ENCODE peak calls at places on chromosome 10, in four cellular contexts. F, V, K and E are unnamed samples. For H3K4me1, the result is how much of the 10 kb centered on the place peaks cover.

GRCh38 chr10:71840177-71840711 is 10.8 kb downstream of the PSAP start:
- DNase-seq in K (peak), F (peak), V (peak), E (peak)

GRCh38 chr10:100887761-100888296 is 24.9 kb upstream of the SLF2 start:
- DNase-seq in K (no peak), F (no peak), V (no peak), E (no peak)

GRCh38 chr10:6074489-6075301 is 12.5 kb upstream of the IL2RA start:
- DNase-seq in V (no peak), K (no peak), F (no peak), E (no peak)

GRCh38 chr10:95728535-95728934 is 27.4 kb upstream of the ENTPD1 start:
- DNase-seq in K (no peak), V (no peak), F (no peak), E (no peak)

GRCh38 chr10:45008524-45009161 is 7.9 kb downstream of the ZNF22 start:
- DNase-seq in V (no peak), F (peak), K (no peak), E (peak)

GRCh38 chr10:54985732-54986131 is 184.7 kb upstream of the PCDH15 start:
- DNase-seq in F (peak), K (no peak), V (no peak), E (no peak)

GRCh38 chr10:12194752-12195271 is 879 bp downstream of the NUDT5 start:
- DNase-seq in K (peak), V (peak), F (peak), E (no peak)

GRCh38 chr10:110759523-110759922 is 112.2 kb upstream of the PDCD4 start:
- DNase-seq in F (no peak), K (no peak), V (no peak), E (no peak)

GRCh38 chr10:57430376-57430775 is 837.3 kb downstream of the IPMK start:
- DNase-seq in F (no peak), V (no peak), K (no peak), E (no peak)

GRCh38 chr10:109996225-109996624 is 11.6 kb upstream of the ADD3 start:
- DNase-seq in K (no peak), V (no peak), F (no peak), E (no peak)

GRCh38 chr10:123270221-123270620 is 116.0 kb downstream of the BUB3 start:
- DNase-seq in F (no peak), K (no peak), V (no peak), E (no peak)

GRCh38 chr10:102384053-102384452 is 11.5 kb upstream of the NFKB2 start:
- DNase-seq in F (peak), V (no peak), K (no peak), E (peak)

GRCh38 chr10:112953075-112953501 is 3.0 kb downstream of the TCF7L2 start:
- DNase-seq in F (peak), K (peak), V (peak), E (no peak)

GRCh38 chr10:58477122-58477521 is 35.5 kb upstream of the BICC1 start:
- DNase-seq in V (peak), F (peak), K (peak), E (no peak)

GRCh38 chr10:70835895-70836294 is 20.1 kb downstream of the SGPL1 start:
- DNase-seq in V (no peak), K (no peak), F (no peak), E (no peak)

GRCh38 chr10:8402469-8403074 is 348.1 kb downstream of the GATA3 start:
- DNase-seq in V (no peak), F (no peak), K (no peak), E (no peak)

GRCh38 chr10:47031953-47032465 is 120.8 kb downstream of the PTPN20 start:
- DNase-seq in K (no peak), V (no peak), F (no peak), E (no peak)

GRCh38 chr10:11887381-11888227 is 64.4 kb downstream of the PROSER2 start:
- DNase-seq in K (no peak), V (no peak), F (no peak), E (no peak)

GRCh38 chr10:77925795-77926565 is 575 bp downstream of the DLG5 start:
- DNase-seq in K (peak), F (peak), V (peak), E (peak)

GRCh38 chr10:7795605-7796004 is 7.6 kb downstream of the ATP5F1C start:
- DNase-seq in K (no peak), V (no peak), F (no peak), E (peak)

GRCh38 chr10:126905776-126906703 is 812 bp downstream of the DOCK1 start:
- DNase-seq in K (peak), V (peak), F (peak), E (no peak)

GRCh38 chr10:83582407-83583095 is 556.8 kb upstream of the GHITM start:
- DNase-seq in F (no peak), K (no peak), V (no peak), E (no peak)

GRCh38 chr10:58456180-58456579 is 56.5 kb upstream of the BICC1 start:
- DNase-seq in K (no peak), V (no peak), F (no peak), E (no peak)

GRCh38 chr10:75058142-75058541 is 53.3 kb upstream of the SAMD8 start:
- DNase-seq in K (no peak), V (no peak), F (no peak), E (no peak)

GRCh38 chr10:104809288-104810090 is 168.4 kb downstream of the SORCS3 start:
- DNase-seq in F (no peak), V (no peak), K (no peak), E (no peak)

GRCh38 chr10:78193189-78193588 is 159.5 kb downstream of the RPS24 start:
- DNase-seq in F (no peak), K (no peak), V (no peak), E (no peak)

GRCh38 chr10:121947931-121948330 is 20.1 kb upstream of the ATE1 start:
- DNase-seq in V (no peak), K (no peak), F (no peak), E (no peak)

GRCh38 chr10:61411651-61412050 is 41.5 kb downstream of the TMEM26 start:
- DNase-seq in K (no peak), V (no peak), F (no peak), E (peak)

GRCh38 chr10:35130588-35131146 is 4.0 kb downstream of the CREM start:
- DNase-seq in F (no peak), V (no peak), K (no peak), E (no peak)

GRCh38 chr10:102580230-102580629 is 64.0 kb upstream of the TRIM8 start:
- DNase-seq in F (no peak), K (no peak), V (no peak), E (no peak)

GRCh38 chr10:95485445-95485844 is 75.7 kb downstream of the SORBS1 start:
- DNase-seq in F (no peak), V (no peak), K (no peak), E (no peak)

GRCh38 chr10:92567952-92568600 is 5.8 kb downstream of the IDE start:
- DNase-seq in F (peak), V (no peak), K (no peak), E (no peak)

GRCh38 chr10:4849555-4850242 is 23.7 kb downstream of the AKR1E2 start:
- DNase-seq in K (peak), V (peak), F (peak), E (peak)

GRCh38 chr10:113993489-113993932 is 50.2 kb upstream of the ADRB1 start:
- DNase-seq in K (peak), V (peak), F (no peak), E (no peak)

GRCh38 chr10:101818958-101819633 is 852 bp upstream of the OGA start:
- DNase-seq in K (no peak), V (no peak), F (peak), E (no peak)

GRCh38 chr10:132572545-132572937 is 35.0 kb downstream of the INPP5A start:
- DNase-seq in V (no peak), K (no peak), F (peak), E (no peak)
- H3K4me1 ChIP-seq in V (half or more), K (half or more), F (under half), E (under half)

GRCh38 chr10:68096913-68097509 is 12.3 kb upstream of the MYPN start:
- DNase-seq in K (no peak), F (peak), V (no peak), E (no peak)
- H3K4me1 ChIP-seq in K (under half), F (under half), V (under half), E (under half)

DNA sequence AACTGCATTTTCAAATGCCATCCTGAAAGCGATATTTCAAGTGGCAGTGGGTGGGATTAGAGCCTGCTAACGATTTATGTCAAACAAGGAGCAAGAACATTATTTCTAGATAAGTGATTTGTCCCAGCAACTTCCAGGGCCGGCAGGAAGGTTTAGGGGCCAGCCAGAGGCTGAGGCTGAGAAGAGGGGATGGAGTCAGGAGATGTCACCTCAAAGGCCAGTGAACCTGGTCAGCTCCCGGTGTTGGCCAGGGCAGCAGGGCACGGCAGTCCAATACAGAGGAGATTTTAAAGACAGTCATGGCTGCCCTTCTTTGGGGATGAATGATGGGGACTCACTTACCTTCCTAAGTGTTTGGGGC is 105.7 kb upstream of the PPIF start:
- DNase-seq in V (no peak), K (no peak), F (no peak), E (no peak)
- H3K4me1 ChIP-seq in V (half or more), K (half or more), F (half or more), E (under half)

GRCh38 chr10:15781381-15781960 is 61.7 kb upstream of the ITGA8 start:
- DNase-seq in F (no peak), K (no peak), V (no peak), E (no peak)

GRCh38 chr10:15784662-15785300 is 65.1 kb upstream of the ITGA8 start:
- DNase-seq in K (no peak), V (no peak), F (no peak), E (no peak)

GRCh38 chr10:15787426-15787825 is 67.7 kb upstream of the ITGA8 start:
- DNase-seq in F (no peak), K (no peak), V (no peak), E (no peak)

GRCh38 chr10:15782851-15783250 is 63.1 kb upstream of the ITGA8 start:
- DNase-seq in F (no peak), K (no peak), V (no peak), E (no peak)

DNA sequence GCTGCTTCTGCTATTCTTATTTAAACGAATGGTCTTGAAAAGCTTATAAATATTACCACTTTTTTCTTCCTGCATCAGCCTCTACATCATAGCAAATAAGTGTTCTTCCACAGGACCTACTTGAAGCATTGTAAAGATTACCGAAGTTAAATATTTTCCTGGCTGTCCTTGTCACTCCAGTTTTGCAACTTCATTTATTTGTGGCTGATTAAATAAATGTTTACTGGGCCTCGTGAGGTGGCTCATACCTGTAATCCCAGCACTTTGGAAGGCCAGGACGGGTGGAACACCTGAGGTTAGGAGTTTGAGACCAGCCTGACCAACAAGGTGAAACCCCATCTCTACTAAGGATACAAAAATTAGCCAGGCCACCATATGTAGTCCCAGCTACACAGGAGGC is 64.5 kb upstream of the ITGA8 start:
- DNase-seq in K (no peak), V (no peak), F (no peak), E (no peak)
- H3K4me1 ChIP-seq in K (under half), V (under half), F (under half), E (under half)

GRCh38 chr10:31031666-31032514 is at the start of gene ZNF438:
- DNase-seq in K (peak), V (peak), F (peak), E (peak)
- H3K4me1 ChIP-seq in K (under half), V (half or more), F (under half), E (under half)

DNA sequence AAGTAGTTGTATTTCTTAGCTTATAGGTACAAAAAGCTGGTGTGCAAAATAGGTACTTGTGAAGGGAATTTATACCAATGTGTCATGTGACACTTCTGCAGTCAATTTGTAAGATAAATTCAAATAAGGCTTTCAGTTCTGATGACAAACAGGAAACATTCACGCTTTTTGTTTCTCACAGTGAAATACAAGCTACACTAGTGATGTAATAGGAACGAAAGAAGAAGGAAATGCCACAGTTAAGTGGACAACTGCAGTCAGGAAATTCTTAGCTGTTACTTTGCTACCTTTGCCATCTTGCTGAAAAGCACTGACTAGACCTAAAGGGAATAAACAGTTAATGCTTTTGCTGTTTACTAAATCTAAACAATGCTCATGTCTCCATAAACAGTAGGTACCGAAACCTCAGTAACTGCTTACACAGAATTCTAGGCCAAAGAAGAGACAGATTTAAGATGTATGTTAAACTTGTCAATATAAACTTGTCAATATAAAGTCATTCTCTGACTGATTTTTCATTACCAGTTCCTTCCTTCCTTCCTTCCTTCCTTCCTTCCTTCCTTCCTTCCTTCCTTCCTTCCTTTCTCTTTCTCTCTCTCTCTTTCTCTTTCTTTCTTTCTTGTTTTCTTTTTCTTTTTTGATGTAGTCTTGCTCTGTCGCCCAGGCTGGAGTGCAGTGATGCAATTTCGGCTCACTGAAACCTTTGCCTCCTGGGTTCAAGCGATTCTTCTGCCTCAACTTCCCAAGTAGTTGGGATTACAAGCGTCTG is 10.1 kb downstream of the OTUD1 start:
- DNase-seq in K (no peak), V (no peak), F (no peak), E (no peak)
- H3K4me1 ChIP-seq in K (under half), V (half or more), F (under half), E (under half)

GRCh38 chr10:48610585-48611093 is 5.8 kb upstream of the ARHGAP22 start:
- DNase-seq in V (no peak), F (no peak), K (no peak), E (no peak)
- H3K4me1 ChIP-seq in V (under half), F (under half), K (under half), E (under half)

GRCh38 chr10:73924935-73925334 is 14.0 kb downstream of the PLAU start:
- DNase-seq in K (no peak), V (no peak), F (no peak), E (no peak)

GRCh38 chr10:73922007-73922863 is 11.3 kb downstream of the PLAU start:
- DNase-seq in V (no peak), F (no peak), K (no peak), E (no peak)

GRCh38 chr10:73923935-73924598 is 13.1 kb downstream of the PLAU start:
- DNase-seq in F (peak), V (no peak), K (no peak), E (peak)

GRCh38 chr10:73920084-73920483 is 9.2 kb downstream of the PLAU start:
- DNase-seq in V (peak), F (no peak), K (peak), E (no peak)

GRCh38 chr10:73922864-73923133 is 11.9 kb downstream of the PLAU start:
- DNase-seq in F (no peak), V (no peak), K (no peak), E (no peak)
- H3K4me1 ChIP-seq in F (under half), V (under half), K (under half), E (under half)